ENCODE peak calls at places on chromosomes 6 and 20, in five cellular contexts. One of them, this sample, is unnamed.

GRCh38 chr20:56414842-56415765 is 3.0 kb downstream of the CASS4 start:
- DNase-seq in HFFc6: peak
- DNase-seq in NCI-H446 treated with DMSO at 0.1 percent for 48 hours: no peak
- DNase-seq in HEK293T: no peak
- DNase-seq in D341Med: no peak
- DNase-seq in this sample: no peak

GRCh38 chr6:159110013-159110412 is 59.2 kb upstream of the FNDC1 start:
- DNase-seq in HFFc6: peak
- DNase-seq in HEK293T: peak
- DNase-seq in NCI-H446 treated with DMSO at 0.1 percent for 48 hours: no peak
- DNase-seq in D341Med: peak
- DNase-seq in this sample: peak

GRCh38 chr20:45983279-45983743 is 11.3 kb upstream of the ZNF335 start:
- DNase-seq in D341Med: no peak
- DNase-seq in HFFc6: no peak
- DNase-seq in HEK293T: no peak
- DNase-seq in NCI-H446 treated with DMSO at 0.1 percent for 48 hours: no peak
- DNase-seq in this sample: no peak

GRCh38 chr20:20869161-20869560 is 156.7 kb upstream of the RALGAPA2 start:
- DNase-seq in HFFc6: no peak
- DNase-seq in D341Med: no peak
- DNase-seq in HEK293T: no peak
- DNase-seq in NCI-H446 treated with DMSO at 0.1 percent for 48 hours: no peak
- DNase-seq in this sample: no peak

GRCh38 chr20:11158589-11158988 is 484.8 kb upstream of the JAG1 start:
- DNase-seq in HFFc6: no peak
- DNase-seq in HEK293T: no peak
- DNase-seq in D341Med: no peak
- DNase-seq in NCI-H446 treated with DMSO at 0.1 percent for 48 hours: no peak
- DNase-seq in this sample: peak

GRCh38 chr6:25703005-25703404 is 51.0 kb downstream of the SCGN start:
- DNase-seq in NCI-H446 treated with DMSO at 0.1 percent for 48 hours: no peak
- DNase-seq in HEK293T: no peak
- DNase-seq in HFFc6: no peak
- DNase-seq in D341Med: no peak
- DNase-seq in this sample: no peak

GRCh38 chr20:23407770-23408467 is 13.4 kb downstream of the NAPB start:
- DNase-seq in HEK293T: no peak
- DNase-seq in D341Med: no peak
- DNase-seq in HFFc6: no peak
- DNase-seq in NCI-H446 treated with DMSO at 0.1 percent for 48 hours: no peak
- DNase-seq in this sample: no peak

GRCh38 chr6:116764961-116765841 is at the start of gene FAM162B:
- DNase-seq in NCI-H446 treated with DMSO at 0.1 percent for 48 hours: no peak
- DNase-seq in HEK293T: no peak
- DNase-seq in D341Med: peak
- DNase-seq in HFFc6: no peak
- DNase-seq in this sample: no peak

GRCh38 chr6:1231941-1232340 is 80.0 kb upstream of the FOXQ1 start:
- DNase-seq in HFFc6: no peak
- DNase-seq in D341Med: no peak
- DNase-seq in NCI-H446 treated with DMSO at 0.1 percent for 48 hours: no peak
- DNase-seq in HEK293T: no peak
- DNase-seq in this sample: no peak

GRCh38 chr6:144033816-144034540 is 25.9 kb upstream of the PLAGL1 start:
- DNase-seq in HEK293T: no peak
- DNase-seq in D341Med: no peak
- DNase-seq in NCI-H446 treated with DMSO at 0.1 percent for 48 hours: no peak
- DNase-seq in HFFc6: peak
- DNase-seq in this sample: no peak

GRCh38 chr6:71012871-71013456 is 56.1 kb upstream of the B3GAT2 start:
- DNase-seq in D341Med: peak
- DNase-seq in NCI-H446 treated with DMSO at 0.1 percent for 48 hours: peak
- DNase-seq in HFFc6: peak
- DNase-seq in HEK293T: peak
- DNase-seq in this sample: peak

GRCh38 chr6:26459023-26459810 is 1.5 kb downstream of the BTN2A1 start:
- DNase-seq in HFFc6: no peak
- DNase-seq in HEK293T: no peak
- DNase-seq in NCI-H446 treated with DMSO at 0.1 percent for 48 hours: no peak
- DNase-seq in D341Med: no peak
- DNase-seq in this sample: no peak

GRCh38 chr6:157217198-157217893 is 106.0 kb downstream of the TMEM242 start:
- DNase-seq in NCI-H446 treated with DMSO at 0.1 percent for 48 hours: no peak
- DNase-seq in HFFc6: no peak
- DNase-seq in HEK293T: no peak
- DNase-seq in D341Med: no peak
- DNase-seq in this sample: no peak

GRCh38 chr6:136753624-136754023 is 38.7 kb downstream of the MAP3K5 start:
- DNase-seq in HFFc6: no peak
- DNase-seq in NCI-H446 treated with DMSO at 0.1 percent for 48 hours: no peak
- DNase-seq in HEK293T: no peak
- DNase-seq in D341Med: no peak
- DNase-seq in this sample: no peak

GRCh38 chr6:138162104-138162946 is 586 bp downstream of the ARFGEF3 start:
- DNase-seq in HFFc6: no peak
- DNase-seq in HEK293T: peak
- DNase-seq in D341Med: no peak
- DNase-seq in NCI-H446 treated with DMSO at 0.1 percent for 48 hours: no peak
- DNase-seq in this sample: peak

GRCh38 chr6:9272671-9273070 is 837.3 kb upstream of the SLC35B3 start:
- DNase-seq in D341Med: no peak
- DNase-seq in NCI-H446 treated with DMSO at 0.1 percent for 48 hours: no peak
- DNase-seq in HEK293T: no peak
- DNase-seq in HFFc6: no peak
- DNase-seq in this sample: no peak

GRCh38 chr6:142372348-142372747 is 70.5 kb downstream of the ADGRG6 start:
- DNase-seq in NCI-H446 treated with DMSO at 0.1 percent for 48 hours: no peak
- DNase-seq in HEK293T: no peak
- DNase-seq in D341Med: no peak
- DNase-seq in HFFc6: no peak
- DNase-seq in this sample: peak

This sample was measured in SW480.